ENCODE peak calls at places on chromosomes 1 and 21, in ten cellular contexts. One of them, this sample, is unnamed.

GRCh38 chr1:24416666-24417391 is 1.2 kb downstream of the NIPAL3 start:
- DNase-seq in posterior vena cava: no peak
- DNase-seq in mucosa of gallbladder: no peak
- DNase-seq in KG1: no peak
- DNase-seq in T-cell: peak; percentile 60
- DNase-seq in NCI-H1694: no peak
- DNase-seq in NCI-H69: peak; percentile 18
- DNase-seq in stimulated activated CD4-positive, alpha-beta T cell treated with anti-CD3 and anti-CD28 coated beads, TNF-alpha, amount 100 ng/mL, for 48 hours: peak; percentile 27
- DNase-seq in H9: no peak
- DNase-seq in EL: peak; percentile 99
- DNase-seq in this sample: peak; percentile 99

GRCh38 chr1:161207173-161207572 is 5.0 kb downstream of the NDUFS2 start:
- DNase-seq in posterior vena cava: no peak
- DNase-seq in mucosa of gallbladder: peak; percentile 43
- DNase-seq in KG1: no peak
- DNase-seq in T-cell: no peak
- DNase-seq in NCI-H1694: no peak
- DNase-seq in NCI-H69: no peak
- DNase-seq in stimulated activated CD4-positive, alpha-beta T cell treated with anti-CD3 and anti-CD28 coated beads, TNF-alpha, amount 100 ng/mL, for 48 hours: no peak
- DNase-seq in H9: no peak
- DNase-seq in EL: no peak
- DNase-seq in this sample: peak; percentile 82

GRCh38 chr1:53620620-53620957 is 118.4 kb downstream of the GLIS1 start:
- DNase-seq in posterior vena cava: no peak
- DNase-seq in mucosa of gallbladder: no peak
- DNase-seq in KG1: no peak
- DNase-seq in T-cell: no peak
- DNase-seq in NCI-H1694: no peak
- DNase-seq in NCI-H69: no peak
- DNase-seq in stimulated activated CD4-positive, alpha-beta T cell treated with anti-CD3 and anti-CD28 coated beads, TNF-alpha, amount 100 ng/mL, for 48 hours: no peak
- DNase-seq in H9: no peak
- DNase-seq in EL: no peak
- DNase-seq in this sample: no peak

GRCh38 chr1:228341814-228342626 is 64.6 kb downstream of the TRIM11 start:
- DNase-seq in posterior vena cava: peak; percentile 68
- DNase-seq in mucosa of gallbladder: no peak
- DNase-seq in KG1: no peak
- DNase-seq in T-cell: no peak
- DNase-seq in NCI-H1694: no peak
- DNase-seq in NCI-H69: no peak
- DNase-seq in stimulated activated CD4-positive, alpha-beta T cell treated with anti-CD3 and anti-CD28 coated beads, TNF-alpha, amount 100 ng/mL, for 48 hours: no peak
- DNase-seq in H9: peak; percentile 24
- DNase-seq in EL: no peak
- DNase-seq in this sample: no peak

GRCh38 chr1:165463978-165464377 is 19.1 kb upstream of the RXRG start:
- DNase-seq in posterior vena cava: no peak
- DNase-seq in mucosa of gallbladder: no peak
- DNase-seq in KG1: no peak
- DNase-seq in T-cell: no peak
- DNase-seq in NCI-H1694: no peak
- DNase-seq in NCI-H69: peak; percentile 88
- DNase-seq in stimulated activated CD4-positive, alpha-beta T cell treated with anti-CD3 and anti-CD28 coated beads, TNF-alpha, amount 100 ng/mL, for 48 hours: no peak
- DNase-seq in H9: no peak
- DNase-seq in EL: no peak
- DNase-seq in this sample: no peak

GRCh38 chr21:16308269-16308668 is 578.5 kb downstream of the USP25 start:
- DNase-seq in posterior vena cava: no peak
- DNase-seq in mucosa of gallbladder: no peak
- DNase-seq in KG1: no peak
- DNase-seq in T-cell: no peak
- DNase-seq in NCI-H1694: no peak
- DNase-seq in NCI-H69: no peak
- DNase-seq in stimulated activated CD4-positive, alpha-beta T cell treated with anti-CD3 and anti-CD28 coated beads, TNF-alpha, amount 100 ng/mL, for 48 hours: no peak
- DNase-seq in H9: no peak
- DNase-seq in EL: peak; percentile 4
- DNase-seq in this sample: peak; percentile 80

GRCh38 chr1:67274623-67275325 is 32.9 kb upstream of the IL12RB2 start:
- DNase-seq in posterior vena cava: no peak
- DNase-seq in mucosa of gallbladder: no peak
- DNase-seq in KG1: no peak
- DNase-seq in T-cell: no peak
- DNase-seq in NCI-H1694: no peak
- DNase-seq in NCI-H69: no peak
- DNase-seq in stimulated activated CD4-positive, alpha-beta T cell treated with anti-CD3 and anti-CD28 coated beads, TNF-alpha, amount 100 ng/mL, for 48 hours: no peak
- DNase-seq in H9: no peak
- DNase-seq in EL: no peak
- DNase-seq in this sample: no peak

GRCh38 chr21:35190201-35190701 is 141.1 kb upstream of the RUNX1 start:
- DNase-seq in posterior vena cava: no peak
- DNase-seq in mucosa of gallbladder: no peak
- DNase-seq in KG1: no peak
- DNase-seq in T-cell: no peak
- DNase-seq in NCI-H1694: no peak
- DNase-seq in NCI-H69: peak; percentile 21
- DNase-seq in stimulated activated CD4-positive, alpha-beta T cell treated with anti-CD3 and anti-CD28 coated beads, TNF-alpha, amount 100 ng/mL, for 48 hours: no peak
- DNase-seq in H9: no peak
- DNase-seq in EL: peak; percentile 26
- DNase-seq in this sample: peak; percentile 82

GRCh38 chr1:68049941-68050878 is at the start of gene DIRAS3:
- DNase-seq in posterior vena cava: no peak
- DNase-seq in mucosa of gallbladder: peak; percentile 15
- DNase-seq in KG1: no peak
- DNase-seq in T-cell: no peak
- DNase-seq in NCI-H1694: no peak
- DNase-seq in NCI-H69: no peak
- DNase-seq in stimulated activated CD4-positive, alpha-beta T cell treated with anti-CD3 and anti-CD28 coated beads, TNF-alpha, amount 100 ng/mL, for 48 hours: peak; percentile 1
- DNase-seq in H9: no peak
- DNase-seq in EL: peak; percentile 60
- DNase-seq in this sample: peak; percentile 84

GRCh38 chr1:94121411-94121821 is 468 bp upstream of the ABCA4 start:
- DNase-seq in posterior vena cava: no peak
- DNase-seq in mucosa of gallbladder: no peak
- DNase-seq in KG1: no peak
- DNase-seq in T-cell: no peak
- DNase-seq in NCI-H1694: no peak
- DNase-seq in NCI-H69: no peak
- DNase-seq in stimulated activated CD4-positive, alpha-beta T cell treated with anti-CD3 and anti-CD28 coated beads, TNF-alpha, amount 100 ng/mL, for 48 hours: no peak
- DNase-seq in H9: no peak
- DNase-seq in EL: no peak
- DNase-seq in this sample: no peak

GRCh38 chr1:184574588-184574987 is 180.1 kb downstream of the EDEM3 start:
- DNase-seq in posterior vena cava: no peak
- DNase-seq in mucosa of gallbladder: no peak
- DNase-seq in KG1: no peak
- DNase-seq in T-cell: no peak
- DNase-seq in NCI-H1694: no peak
- DNase-seq in NCI-H69: peak; percentile 77
- DNase-seq in stimulated activated CD4-positive, alpha-beta T cell treated with anti-CD3 and anti-CD28 coated beads, TNF-alpha, amount 100 ng/mL, for 48 hours: no peak
- DNase-seq in H9: peak; percentile 56
- DNase-seq in EL: no peak
- DNase-seq in this sample: no peak

GRCh38 chr1:162899422-162900168 is 38.6 kb upstream of the CCDC190 start:
- DNase-seq in posterior vena cava: no peak
- DNase-seq in mucosa of gallbladder: no peak
- DNase-seq in KG1: no peak
- DNase-seq in T-cell: no peak
- DNase-seq in NCI-H1694: no peak
- DNase-seq in NCI-H69: no peak
- DNase-seq in stimulated activated CD4-positive, alpha-beta T cell treated with anti-CD3 and anti-CD28 coated beads, TNF-alpha, amount 100 ng/mL, for 48 hours: no peak
- DNase-seq in H9: no peak
- DNase-seq in EL: peak; percentile 88
- DNase-seq in this sample: peak; percentile 90